ENCODE peak calls at places on chromosomes 12 and 14, in seven cellular contexts. P is ovary, F is uterus, K is left ventricle myocardium inferior, O is body of pancreas, G is MM.1S, Y is colonic mucosa. N is an unnamed sample.

GRCh38 chr14:72451081-72451972 is 442.6 kb downstream of the DPF3 start:
- DNase-seq in G (peak; percentile 77), P (no peak), K (no peak), Y (no peak), O (no peak), F (no peak), N (peak; percentile 27)

GRCh38 chr14:86787782-86788181 is 1205.2 kb downstream of the GALC start:
- DNase-seq in F (no peak), O (no peak), Y (no peak), G (no peak), K (no peak), P (no peak), N (no peak)

GRCh38 chr12:47900480-47901129 is 4.2 kb downstream of the VDR start:
- DNase-seq in K (no peak), Y (peak; percentile 73), G (peak; percentile 66), O (peak; percentile 56), F (no peak), P (no peak), N (no peak)

GRCh38 chr14:93970967-93971634 is 5.3 kb downstream of the ASB2 start:
- DNase-seq in P (no peak), G (peak; percentile 61), O (no peak), F (no peak), K (no peak), Y (no peak), N (no peak)

GRCh38 chr12:43332977-43333649 is 218.9 kb downstream of the ADAMTS20 start:
- DNase-seq in F (no peak), P (no peak), O (no peak), G (no peak), Y (no peak), K (no peak), N (no peak)

GRCh38 chr12:125140918-125141573 is 75.8 kb downstream of the AACS start:
- DNase-seq in F (no peak), K (no peak), G (no peak), P (no peak), O (no peak), Y (no peak), N (no peak)

GRCh38 chr12:93877446-93877845 is 200.3 kb downstream of the CRADD start:
- DNase-seq in G (no peak), K (no peak), P (no peak), F (no peak), Y (no peak), O (no peak), N (no peak)

GRCh38 chr12:92759634-92760268 is 57.0 kb downstream of the PLEKHG7 start:
- DNase-seq in K (no peak), Y (no peak), G (no peak), P (no peak), F (no peak), O (no peak), N (no peak)

GRCh38 chr14:49879683-49880204 is 13.1 kb upstream of the ARF6 start:
- DNase-seq in K (no peak), F (peak; percentile 50), P (peak; percentile 34), Y (peak; percentile 68), G (peak; percentile 59), O (peak; percentile 53), N (no peak)

GRCh38 chr12:92757599-92758121 is 54.9 kb downstream of the PLEKHG7 start:
- DNase-seq in G (no peak), F (no peak), K (no peak), O (no peak), Y (no peak), P (no peak), N (no peak)

GRCh38 chr14:102513899-102514772 is 4.6 kb upstream of the ANKRD9 start:
- DNase-seq in P (no peak), O (no peak), K (no peak), G (no peak), Y (no peak), F (no peak), N (no peak)

GRCh38 chr12:28171356-28172060 is 18.7 kb upstream of the CCDC91 start:
- DNase-seq in P (no peak), G (no peak), O (no peak), F (no peak), K (no peak), Y (no peak), N (no peak)

GRCh38 chr14:50943261-50943942 is 881 bp downstream of the PYGL start:
- DNase-seq in G (no peak), O (peak; percentile 29), Y (peak; percentile 63), K (peak; percentile 56), P (peak; percentile 74), F (peak; percentile 78), N (no peak)

GRCh38 chr14:54600685-54601084 is 33.8 kb downstream of the SAMD4A start:
- DNase-seq in O (no peak), Y (no peak), K (no peak), P (no peak), F (no peak), G (no peak), N (no peak)

GRCh38 chr12:122097641-122098364 is 19.2 kb downstream of the MLXIP start:
- DNase-seq in G (no peak), P (no peak), K (peak; percentile 60), Y (peak; percentile 91), F (no peak), O (peak; percentile 98), N (no peak)

GRCh38 chr12:124992874-124993567 is 424 bp upstream of the BRI3BP start:
- DNase-seq in K (no peak), P (no peak), F (no peak), O (peak; percentile 81), G (peak; percentile 81), Y (peak; percentile 89), N (peak; percentile 74)

GRCh38 chr12:126338031-126338441 is 1272.8 kb downstream of the AACS start:
- DNase-seq in G (no peak), O (no peak), Y (no peak), K (no peak), P (no peak), F (no peak), N (no peak)

GRCh38 chr12:108461071-108461670 is 53.9 kb upstream of the FICD start:
- DNase-seq in O (no peak), Y (no peak), P (no peak), G (no peak), F (no peak), K (no peak), N (no peak)

GRCh38 chr14:50871914-50872732 is at the start of gene ABHD12B:
- DNase-seq in Y (no peak), O (no peak), P (no peak), F (no peak), G (no peak), K (no peak), N (no peak)

GRCh38 chr12:131057722-131058515 is 104.2 kb downstream of the ADGRD1 start:
- DNase-seq in O (no peak), G (no peak), P (no peak), F (no peak), K (no peak), Y (no peak), N (no peak)

GRCh38 chr12:106645074-106645421 is 62.2 kb downstream of the RFX4 start:
- DNase-seq in F (no peak), O (peak; percentile 82), P (no peak), K (peak; percentile 59), G (no peak), Y (peak; percentile 78), N (no peak)

GRCh38 chr14:18688346-18688745 is 87.4 kb downstream of the OR11H12 start:
- DNase-seq in G (no peak), O (no peak), K (no peak), Y (no peak), F (no peak), P (no peak), N (no peak)
- H3K9me3 ChIP-seq in G (no peaks in the 10 kb centered on the region), O (no peaks in the 10 kb centered on the region), K (no peaks in the 10 kb centered on the region), Y (no peaks in the 10 kb centered on the region), F (no peaks in the 10 kb centered on the region), P (no peaks in the 10 kb centered on the region), N (no peaks in the 10 kb centered on the region)

DNA sequence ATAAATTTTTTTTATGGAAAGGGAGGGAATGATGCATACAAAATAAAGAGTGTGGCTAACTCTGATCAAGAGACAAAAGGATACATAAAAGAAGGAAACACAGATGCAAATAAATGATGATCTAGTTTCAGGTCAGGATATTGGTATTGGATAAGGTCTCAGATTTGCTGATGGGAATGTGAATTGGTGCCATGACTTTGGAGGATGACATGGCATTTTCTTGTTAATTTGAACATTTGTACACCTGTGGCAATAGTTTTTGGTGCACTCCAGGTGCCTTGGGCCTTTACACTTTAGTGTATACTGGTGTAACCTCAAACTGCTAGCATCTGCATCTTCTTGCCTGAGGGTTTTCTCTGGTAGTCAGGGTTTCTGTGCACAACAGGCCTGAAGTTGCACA is 279.3 kb downstream of the TMEM121 start:
- DNase-seq in Y (no peak), O (no peak), K (no peak), F (no peak), P (no peak), G (no peak), N (no peak)
- H3K9me3 ChIP-seq in Y (no peaks in the 10 kb centered on the region), O (no peaks in the 10 kb centered on the region), K (peaks cover 57% of the 10 kb centered on the region), F (no peaks in the 10 kb centered on the region), P (peaks cover 4% of the 10 kb centered on the region), G (no peaks in the 10 kb centered on the region), N (no peaks in the 10 kb centered on the region)

GRCh38 chr14:106308839-106309389 is 782.5 kb downstream of the TMEM121 start:
- DNase-seq in O (no peak), P (no peak), Y (peak; percentile 49), G (no peak), K (no peak), F (no peak), N (peak; percentile 53)

GRCh38 chr14:106309423-106309822 is 783.0 kb downstream of the TMEM121 start:
- DNase-seq in G (no peak), K (no peak), O (no peak), F (no peak), Y (no peak), P (no peak), N (no peak)
- H3K9me3 ChIP-seq in G (no peaks in the 10 kb centered on the region), K (no peaks in the 10 kb centered on the region), O (no peaks in the 10 kb centered on the region), F (no peaks in the 10 kb centered on the region), Y (no peaks in the 10 kb centered on the region), P (no peaks in the 10 kb centered on the region), N (no peaks in the 10 kb centered on the region)

DNA sequence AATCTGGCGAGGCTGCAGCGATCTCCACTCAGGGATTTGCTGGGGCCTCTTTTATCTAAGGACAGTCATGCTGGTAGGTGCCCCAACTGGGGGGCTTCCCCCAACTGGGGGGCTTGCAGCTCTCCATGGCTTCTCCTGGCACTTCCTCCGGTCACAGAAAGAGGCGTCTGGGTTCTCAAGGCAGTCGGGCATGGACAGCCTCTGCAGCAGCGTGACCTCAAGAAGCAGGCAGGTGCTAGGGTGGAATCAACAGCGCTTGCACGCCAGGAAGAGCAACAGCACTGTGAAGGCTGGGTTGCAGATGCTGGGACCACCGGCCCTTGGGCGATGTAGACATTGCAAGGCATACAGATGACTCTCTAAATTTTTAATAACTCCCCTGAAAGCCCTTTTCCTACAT is 46.2 kb downstream of the BCL11B start:
- DNase-seq in G (no peak), K (no peak), O (no peak), Y (no peak), F (no peak), P (no peak), N (no peak)
- H3K9me3 ChIP-seq in G (no peaks in the 10 kb centered on the region), K (no peaks in the 10 kb centered on the region), O (no peaks in the 10 kb centered on the region), Y (no peaks in the 10 kb centered on the region), F (no peaks in the 10 kb centered on the region), P (no peaks in the 10 kb centered on the region), N (no peaks in the 10 kb centered on the region)

N was measured in T-helper 17 cell.